ENCODE peak calls at places on chromosomes 6 and 20, in four cellular contexts. B is NCI-H2171 treated with DMSO at 0.1 percent for 48 hours, D is AG04450, R is posterior cingulate gyrus. A is an unnamed sample.

GRCh38 chr20:54340206-54340605 is 132.3 kb downstream of the PFDN4 start:
- DNase-seq in B (no peak), D (no peak), R (no peak), A (no peak)

GRCh38 chr20:51749674-51750036 is 18.5 kb downstream of the ATP9A start:
- DNase-seq in B (peak), D (no peak), R (no peak), A (no peak)

GRCh38 chr6:84161190-84161589 is 66.3 kb downstream of the CEP162 start:
- DNase-seq in B (no peak), D (no peak), R (no peak), A (no peak)

GRCh38 chr6:15607603-15608002 is 55.2 kb downstream of the DTNBP1 start:
- DNase-seq in B (no peak), D (no peak), R (no peak), A (no peak)

GRCh38 chr6:85594197-85594930 is 706 bp upstream of the SNX14 start:
- DNase-seq in B (peak), D (no peak), R (no peak), A (no peak)

GRCh38 chr6:148265058-148265457 is 77.6 kb upstream of the SASH1 start:
- DNase-seq in B (no peak), D (no peak), R (no peak), A (no peak)

GRCh38 chr6:138517635-138518034 is 18.3 kb upstream of the NHSL1 start:
- DNase-seq in B (no peak), D (no peak), R (peak), A (no peak)

GRCh38 chr6:54191460-54191859 is 80.2 kb downstream of the MLIP start:
- DNase-seq in B (no peak), D (peak), R (no peak), A (no peak)

GRCh38 chr20:64065973-64066341 is 3.0 kb downstream of the TCEA2 start:
- DNase-seq in B (no peak), D (no peak), R (no peak), A (no peak)